ENCODE peak calls at places on chromosome 1, in nine cellular contexts. One of them, this sample, is unnamed.

GRCh38 chr1:25525360-25525688 is 18.1 kb upstream of the LDLRAP1 start:
- DNase-seq in GM04503: no peak
- DNase-seq in CD4-positive, alpha-beta memory T cell: no peak
- DNase-seq in vagina: no peak
- DNase-seq in NCI-H2081: no peak
- DNase-seq in germinal center: no peak
- DNase-seq in HTR-8/SVneo: no peak
- DNase-seq in mesenteric fat pad: no peak
- DNase-seq in ACHN: no peak
- DNase-seq in this sample: no peak

GRCh38 chr1:179550753-179551682 is 24.7 kb downstream of the NPHS2 start:
- DNase-seq in GM04503: peak
- DNase-seq in CD4-positive, alpha-beta memory T cell: no peak
- DNase-seq in vagina: no peak
- DNase-seq in NCI-H2081: no peak
- DNase-seq in germinal center: no peak
- DNase-seq in HTR-8/SVneo: peak
- DNase-seq in mesenteric fat pad: no peak
- DNase-seq in ACHN: no peak
- DNase-seq in this sample: no peak

GRCh38 chr1:228490120-228491078 is 3.2 kb downstream of the RNF187 start:
- DNase-seq in GM04503: no peak
- DNase-seq in CD4-positive, alpha-beta memory T cell: no peak
- DNase-seq in vagina: no peak
- DNase-seq in NCI-H2081: peak
- DNase-seq in germinal center: no peak
- DNase-seq in HTR-8/SVneo: no peak
- DNase-seq in mesenteric fat pad: no peak
- DNase-seq in ACHN: peak
- DNase-seq in this sample: no peak

GRCh38 chr1:244207935-244208244 is 156.8 kb downstream of the ZBTB18 start:
- DNase-seq in GM04503: no peak
- DNase-seq in CD4-positive, alpha-beta memory T cell: no peak
- DNase-seq in vagina: no peak
- DNase-seq in NCI-H2081: no peak
- DNase-seq in germinal center: no peak
- DNase-seq in HTR-8/SVneo: no peak
- DNase-seq in mesenteric fat pad: no peak
- DNase-seq in ACHN: no peak
- DNase-seq in this sample: no peak

GRCh38 chr1:147247656-147248238 is 5.3 kb downstream of the CHD1L start:
- DNase-seq in GM04503: no peak
- DNase-seq in CD4-positive, alpha-beta memory T cell: no peak
- DNase-seq in vagina: no peak
- DNase-seq in NCI-H2081: no peak
- DNase-seq in germinal center: no peak
- DNase-seq in HTR-8/SVneo: no peak
- DNase-seq in mesenteric fat pad: no peak
- DNase-seq in ACHN: no peak
- DNase-seq in this sample: no peak

GRCh38 chr1:12167493-12168429 is 970 bp downstream of the TNFRSF1B start:
- DNase-seq in GM04503: no peak
- DNase-seq in CD4-positive, alpha-beta memory T cell: no peak
- DNase-seq in vagina: no peak
- DNase-seq in NCI-H2081: no peak
- DNase-seq in germinal center: peak
- DNase-seq in HTR-8/SVneo: no peak
- DNase-seq in mesenteric fat pad: no peak
- DNase-seq in ACHN: no peak
- DNase-seq in this sample: no peak

GRCh38 chr1:9843576-9843945 is 19.8 kb upstream of the CLSTN1 start:
- DNase-seq in GM04503: no peak
- DNase-seq in CD4-positive, alpha-beta memory T cell: no peak
- DNase-seq in vagina: peak
- DNase-seq in NCI-H2081: peak
- DNase-seq in germinal center: no peak
- DNase-seq in HTR-8/SVneo: no peak
- DNase-seq in mesenteric fat pad: peak
- DNase-seq in ACHN: no peak
- DNase-seq in this sample: no peak

GRCh38 chr1:43367026-43367903 is 546 bp downstream of the ELOVL1 start:
- DNase-seq in GM04503: no peak
- DNase-seq in CD4-positive, alpha-beta memory T cell: peak
- DNase-seq in vagina: no peak
- DNase-seq in NCI-H2081: no peak
- DNase-seq in germinal center: peak
- DNase-seq in HTR-8/SVneo: peak
- DNase-seq in mesenteric fat pad: no peak
- DNase-seq in ACHN: peak
- DNase-seq in this sample: no peak